ENCODE peak calls at places on chromosomes 5 and 9, in seven cellular contexts. V is left ventricle myocardium inferior, Z is hepatocyte, S is astrocyte of the spinal cord, I is GM12865, Y is sigmoid colon, E is AG04450. R is an unnamed sample.

GRCh38 chr5:150616024-150616470 is 24.4 kb upstream of the SYNPO start:
- DNase-seq in Z (no peak), V (peak), Y (no peak), I (no peak), E (no peak), S (no peak), R (no peak)

GRCh38 chr9:34501889-34502425 is 20.8 kb downstream of the ENHO start:
- DNase-seq in Z (peak), V (peak), Y (peak), E (no peak), I (no peak), S (peak), R (peak)

GRCh38 chr9:25808554-25808953 is 130.3 kb upstream of the TUSC1 start:
- DNase-seq in Z (no peak), E (no peak), I (no peak), S (no peak), Y (no peak), V (no peak), R (no peak)

GRCh38 chr5:135569755-135570452 is 8.9 kb downstream of the CXCL14 start:
- DNase-seq in Z (peak), S (peak), Y (no peak), V (no peak), E (no peak), I (peak), R (peak)

GRCh38 chr9:135329571-135330306 is 149.8 kb upstream of the PPP1R26 start:
- DNase-seq in S (no peak), E (no peak), Y (no peak), I (no peak), V (no peak), Z (no peak), R (no peak)

GRCh38 chr9:10252174-10252573 is 360.6 kb downstream of the PTPRD start:
- DNase-seq in Y (no peak), V (peak), Z (peak), E (no peak), S (no peak), I (no peak), R (no peak)

GRCh38 chr5:75341934-75342333 is 4.9 kb downstream of the HMGCR start:
- DNase-seq in E (no peak), I (no peak), Y (no peak), V (no peak), S (no peak), Z (no peak), R (no peak)

GRCh38 chr9:134068742-134069535 is 1.1 kb upstream of the BRD3 start:
- DNase-seq in V (peak), E (no peak), S (no peak), Z (peak), I (no peak), Y (peak), R (peak)

GRCh38 chr5:65933295-65933694 is 6.9 kb downstream of the ERBIN start:
- DNase-seq in S (no peak), Y (no peak), E (no peak), V (no peak), I (no peak), Z (no peak), R (no peak)

GRCh38 chr9:137191691-137192447 is 3.4 kb downstream of the SSNA1 start:
- DNase-seq in Y (no peak), E (no peak), S (no peak), Z (no peak), I (no peak), V (no peak), R (no peak)

GRCh38 chr5:154370119-154370518 is 75.7 kb upstream of the SAP30L start:
- DNase-seq in S (peak), Z (no peak), V (no peak), E (no peak), I (no peak), Y (no peak), R (peak)

GRCh38 chr9:77575785-77576184 is 72.3 kb downstream of the GNA14 start:
- DNase-seq in I (peak), Z (peak), Y (no peak), V (no peak), S (peak), E (no peak), R (peak)

GRCh38 chr5:136590581-136590980 is 225.2 kb upstream of the TRPC7 start:
- DNase-seq in V (no peak), Z (no peak), S (no peak), E (no peak), Y (no peak), I (no peak), R (no peak)

GRCh38 chr5:92527311-92528078 is 1053.5 kb downstream of the NR2F1-AS1 start:
- DNase-seq in I (no peak), Z (no peak), V (no peak), E (no peak), Y (no peak), S (peak), R (peak)

GRCh38 chr5:103587185-103587748 is 24.7 kb upstream of the NUDT12 start:
- DNase-seq in S (peak), E (no peak), V (no peak), Z (peak), Y (no peak), I (no peak), R (peak)

GRCh38 chr9:96009690-96010477 is 134.4 kb downstream of the ERCC6L2 start:
- DNase-seq in Y (no peak), E (no peak), S (peak), Z (no peak), V (no peak), I (peak), R (no peak)

GRCh38 chr5:56102885-56103284 is 108.1 kb upstream of the IL6ST start:
- DNase-seq in I (no peak), V (no peak), E (no peak), Z (no peak), S (no peak), Y (no peak), R (no peak)

GRCh38 chr5:92543246-92543645 is 1037.8 kb downstream of the NR2F1-AS1 start:
- DNase-seq in I (no peak), E (peak), Y (no peak), S (peak), V (no peak), Z (no peak), R (peak)

GRCh38 chr9:18208166-18209059 is 265.5 kb upstream of the ADAMTSL1 start:
- DNase-seq in Y (no peak), Z (peak), V (no peak), E (no peak), S (peak), I (peak), R (peak)

GRCh38 chr9:82604947-82605656 is 457.8 kb downstream of the RASEF start:
- DNase-seq in Z (peak), E (no peak), V (no peak), S (peak), Y (no peak), I (no peak), R (no peak)

GRCh38 chr5:68954618-68954910 is 139.2 kb upstream of the SLC30A5 start:
- DNase-seq in V (no peak), I (no peak), E (no peak), S (no peak), Y (no peak), Z (no peak), R (no peak)

GRCh38 chr9:127974769-127975261 is 6.0 kb downstream of the EEIG1 start:
- DNase-seq in Y (peak), E (no peak), V (no peak), S (no peak), Z (no peak), I (no peak), R (peak)

GRCh38 chr5:34751807-34752736 is 86.9 kb upstream of the TTC23L start:
- DNase-seq in S (no peak), E (no peak), I (no peak), Y (no peak), V (peak), Z (no peak), R (peak)

GRCh38 chr9:107711528-107711927 is 222.0 kb upstream of the KLF4 start:
- DNase-seq in E (peak), Z (peak), Y (no peak), S (peak), V (no peak), I (no peak), R (peak)

GRCh38 chr5:131633830-131634229 is 1.2 kb downstream of the RAPGEF6 start:
- DNase-seq in S (no peak), V (no peak), I (peak), Y (no peak), E (no peak), Z (no peak), R (no peak)

GRCh38 chr9:93258818-93259489 is 75.0 kb downstream of the WNK2 start:
- DNase-seq in Y (peak), V (no peak), I (no peak), E (no peak), Z (peak), S (no peak), R (no peak)

GRCh38 chr5:93343570-93343969 is 237.4 kb downstream of the NR2F1-AS1 start:
- DNase-seq in S (peak), Z (no peak), E (peak), V (no peak), I (peak), Y (no peak), R (no peak)

GRCh38 chr9:78131969-78132687 is 100.5 kb upstream of the GNAQ start:
- DNase-seq in Z (no peak), E (no peak), S (peak), Y (no peak), I (no peak), V (no peak), R (peak)

GRCh38 chr5:26553079-26553478 is 485.3 kb downstream of the CDH9 start:
- DNase-seq in S (peak), E (no peak), I (no peak), Z (no peak), V (no peak), Y (no peak), R (no peak)

GRCh38 chr9:98255064-98255577 is 328 bp downstream of the TBC1D2 start:
- DNase-seq in Y (peak), E (no peak), I (no peak), V (no peak), S (peak), Z (no peak), R (peak)

GRCh38 chr5:152514827-152515397 is 109.8 kb upstream of the NMUR2 start:
- DNase-seq in E (no peak), V (no peak), Z (peak), I (peak), S (peak), Y (no peak), R (peak)

GRCh38 chr5:162768962-162769464 is 668.4 kb upstream of the CCNG1 start:
- DNase-seq in I (peak), E (no peak), Y (no peak), V (no peak), S (no peak), Z (no peak), R (no peak)

GRCh38 chr5:39138892-39139291 is 64.7 kb upstream of the RICTOR start:
- DNase-seq in V (no peak), I (no peak), E (peak), S (peak), Z (no peak), Y (no peak), R (peak)

GRCh38 chr9:97412628-97413382 is 909 bp downstream of the TDRD7 start:
- DNase-seq in Y (no peak), V (no peak), E (no peak), I (peak), Z (no peak), S (peak), R (peak)

GRCh38 chr9:121529237-121529987 is 29.8 kb upstream of the GGTA1 start:
- DNase-seq in V (peak), S (peak), Y (peak), Z (peak), I (no peak), E (peak), R (peak)

GRCh38 chr5:65886387-65886786 is 40.0 kb upstream of the ERBIN start:
- DNase-seq in I (no peak), S (no peak), E (no peak), Y (no peak), Z (no peak), V (no peak), R (no peak)

GRCh38 chr9:132541966-132542830 is 40.2 kb upstream of the BARHL1 start:
- DNase-seq in S (no peak), I (no peak), Z (no peak), E (no peak), V (no peak), Y (no peak), R (no peak)

GRCh38 chr5:172186114-172186695 is 1.8 kb downstream of the STK10 start:
- DNase-seq in S (no peak), V (no peak), Z (no peak), Y (peak), E (no peak), I (no peak), R (no peak)

GRCh38 chr5:172183881-172184280 is 4.1 kb downstream of the STK10 start:
- DNase-seq in S (no peak), Z (no peak), I (no peak), Y (no peak), V (no peak), E (no peak), R (no peak)

GRCh38 chr5:172182291-172182690 is 5.7 kb downstream of the STK10 start:
- DNase-seq in I (no peak), Z (no peak), E (no peak), Y (no peak), S (no peak), V (no peak), R (no peak)

GRCh38 chr5:172187118-172188032 is 649 bp downstream of the STK10 start:
- DNase-seq in S (peak), E (no peak), Y (peak), V (peak), I (peak), Z (peak), R (peak)

DNA sequence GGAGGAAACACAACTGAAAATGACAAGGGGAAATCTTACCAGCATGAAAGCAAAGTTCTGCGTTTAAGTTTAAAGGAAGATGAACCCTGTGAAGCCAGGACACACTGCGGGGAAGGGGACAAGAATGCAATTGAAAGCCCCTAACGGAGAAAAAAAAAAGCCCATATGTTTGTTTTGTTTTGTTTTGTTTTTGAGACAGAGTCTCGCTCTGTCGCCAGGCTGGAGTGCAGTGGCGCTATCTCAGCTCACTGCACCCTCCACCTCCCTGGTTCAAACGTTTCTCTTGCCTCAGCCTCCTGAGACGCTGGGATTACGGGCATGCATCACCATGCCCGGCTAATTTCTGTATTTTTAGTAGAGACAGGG is 2.9 kb downstream of the STK10 start:
- DNase-seq in Z (no peak), S (no peak), I (peak), E (no peak), V (no peak), Y (no peak), R (no peak)
- H3K4me3 ChIP-seq in Z (no peak), S (no peak), I (peak), E (no peak), V (peak), Y (no peak), R (no peak)

DNA sequence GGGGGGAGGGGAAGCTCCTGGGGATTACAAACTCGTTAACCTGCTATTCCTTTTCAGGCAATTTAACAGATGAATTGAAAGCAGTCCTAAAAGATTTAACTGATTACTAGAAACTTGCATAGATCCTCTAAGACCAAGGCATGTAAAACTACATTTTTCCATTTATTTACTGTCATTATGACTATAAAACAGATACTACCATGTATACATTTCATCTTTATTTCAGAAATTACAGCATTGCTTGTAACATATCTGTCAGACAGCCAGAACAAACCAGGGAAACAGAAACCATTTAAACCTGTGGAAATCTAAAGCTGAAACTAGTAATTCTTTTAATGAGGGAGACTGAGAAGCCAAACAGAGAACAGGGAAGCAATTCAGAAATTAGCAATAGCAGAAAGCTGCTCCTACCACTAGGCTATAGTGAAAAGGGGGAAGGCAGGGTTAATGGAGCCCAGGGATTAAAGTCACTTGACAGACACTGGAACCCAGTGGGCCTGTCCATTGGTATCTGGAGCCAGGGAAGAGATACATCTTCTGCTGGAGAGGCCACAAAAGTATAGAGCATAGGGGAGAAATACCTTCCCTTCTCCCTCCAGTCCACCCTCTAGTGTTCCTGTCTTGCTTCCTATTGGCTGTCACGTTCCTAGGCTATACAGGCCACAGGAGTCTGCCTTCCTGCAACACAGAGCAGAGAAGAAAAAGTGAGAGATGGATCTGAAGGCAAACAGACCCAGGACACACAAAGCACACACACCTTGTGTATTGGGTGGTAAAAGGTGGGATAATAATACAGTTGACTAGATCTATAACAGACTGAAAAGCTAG is 33.8 kb downstream of the PDCD1LG2 start:
- DNase-seq in Y (no peak), V (no peak), E (no peak), S (no peak), I (no peak), Z (no peak), R (no peak)
- H3K4me3 ChIP-seq in Y (no peak), V (no peak), E (no peak), S (no peak), I (no peak), Z (no peak), R (no peak)

GRCh38 chr9:130666393-130667116 is 2.2 kb downstream of the PRDM12 start:
- DNase-seq in S (no peak), Z (no peak), Y (no peak), V (no peak), I (no peak), E (no peak), R (no peak)
- H3K4me3 ChIP-seq in S (no peak), Z (no peak), Y (no peak), V (no peak), I (no peak), E (no peak), R (no peak)

DNA sequence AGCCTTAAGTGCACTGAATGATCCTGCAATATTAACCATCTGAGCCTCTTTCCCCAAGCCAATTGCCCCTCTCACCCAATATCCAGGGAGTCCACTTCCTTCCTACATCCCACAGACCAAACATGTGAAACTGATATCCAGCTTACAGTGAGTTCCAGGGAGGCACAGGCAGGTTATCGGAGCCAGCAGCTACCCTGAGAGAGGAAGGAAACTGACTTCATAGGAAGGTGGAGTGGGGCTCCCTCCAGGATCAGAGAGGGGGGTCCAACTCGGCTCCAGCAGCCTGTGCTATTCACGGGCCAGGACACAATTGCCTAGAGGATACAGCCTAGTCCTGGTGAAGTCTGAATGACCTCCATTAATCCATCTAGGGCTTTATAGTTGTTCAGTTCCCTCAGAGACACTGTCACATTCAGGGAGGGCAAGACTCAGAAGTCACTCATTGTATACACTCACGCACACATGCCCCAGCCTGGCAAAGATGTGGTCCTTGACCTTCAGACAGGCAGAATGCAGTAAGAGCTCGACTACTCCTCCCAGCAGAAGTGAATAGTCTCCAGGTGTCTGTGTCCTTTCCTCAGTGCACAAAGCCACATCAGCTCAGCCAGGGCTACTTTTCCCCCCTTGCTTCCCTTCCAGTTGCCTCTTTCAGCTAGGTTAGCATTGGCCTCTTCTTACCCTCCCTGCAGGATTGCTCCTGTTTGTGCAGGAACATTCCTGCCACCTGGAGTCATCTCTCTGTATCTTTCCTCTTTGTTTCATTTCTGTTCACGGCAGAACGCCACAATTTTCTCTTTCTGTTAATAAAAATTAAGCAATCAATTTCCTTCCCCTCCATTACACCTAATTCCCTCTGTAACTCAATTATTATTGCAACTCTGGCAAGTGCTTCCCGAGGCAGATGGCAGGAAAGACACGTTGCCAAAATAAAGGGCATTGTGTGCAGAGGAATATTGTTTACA is 501.7 kb downstream of the ARHGEF28 start:
- DNase-seq in I (no peak), S (peak), Y (no peak), V (no peak), E (no peak), Z (peak), R (peak)
- H3K4me3 ChIP-seq in I (no peak), S (no peak), Y (no peak), V (no peak), E (no peak), Z (no peak), R (peak)

DNA sequence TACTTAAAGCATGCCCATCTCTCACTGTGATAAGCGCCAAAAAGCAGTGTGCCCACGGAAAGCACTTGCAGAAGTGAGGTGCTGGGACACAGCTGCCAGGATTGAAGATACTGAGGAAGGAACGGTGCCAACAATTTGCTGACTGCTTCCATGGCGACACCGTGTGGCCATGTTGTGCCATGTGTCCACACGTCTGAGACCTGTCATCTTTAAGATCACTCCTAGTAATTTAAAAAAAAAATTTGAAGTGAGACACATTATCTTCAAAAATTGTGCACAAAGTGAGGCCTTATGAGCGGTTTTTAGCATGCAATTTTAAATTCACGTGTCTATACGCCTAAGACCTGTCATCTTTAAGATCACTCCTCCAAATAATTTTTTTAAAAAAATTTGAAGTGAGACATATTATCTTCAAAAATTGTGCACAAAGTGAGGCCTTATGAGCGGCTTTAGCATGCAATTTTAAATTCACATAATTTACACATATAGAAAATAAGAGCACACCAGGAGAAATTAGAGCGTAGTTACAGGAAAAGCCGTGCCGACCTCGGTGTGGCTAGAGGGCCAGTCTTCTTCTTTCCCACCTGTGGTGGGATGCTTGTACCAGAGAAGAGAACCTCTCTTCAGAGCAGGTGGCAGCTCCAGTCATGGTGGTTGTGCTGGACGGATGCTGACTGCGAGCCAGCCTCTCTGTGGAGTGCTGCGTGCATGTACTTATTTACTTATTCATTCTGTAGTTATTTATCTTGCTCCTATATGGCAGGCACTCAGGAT is 21.4 kb upstream of the FLT4 start:
- DNase-seq in I (peak), V (peak), Y (no peak), S (peak), E (no peak), Z (peak), R (peak)
- H3K4me3 ChIP-seq in I (no peak), V (no peak), Y (no peak), S (no peak), E (no peak), Z (no peak), R (no peak)